ENCODE peak calls at places on chromosomes 7 and 10, in five cellular contexts. B is thoracic aorta, M is SK-N-SH, Y is OCI-LY7, K is tibial nerve. J is an unnamed sample.

GRCh38 chr10:129494740-129495139 is 27.7 kb downstream of the MGMT start:
- DNase-seq in Y (no peak), M (no peak), K (no peak), B (no peak), J (no peak)

GRCh38 chr7:131087756-131088658 is 239.7 kb upstream of the MKLN1 start:
- DNase-seq in K (no peak), Y (no peak), M (no peak), B (no peak), J (no peak)

GRCh38 chr7:28371846-28372245 is 40.5 kb upstream of the CREB5 start:
- DNase-seq in M (no peak), K (no peak), Y (no peak), B (no peak), J (no peak)

GRCh38 chr7:41241641-41242040 is 461.2 kb downstream of the INHBA start:
- DNase-seq in B (no peak), K (no peak), M (no peak), Y (no peak), J (no peak)

GRCh38 chr10:50538473-50539398 is 85.0 kb downstream of the SGMS1 start:
- DNase-seq in Y (no peak), K (no peak), M (no peak), B (no peak), J (peak)

GRCh38 chr10:90775351-90776028 is 82.3 kb downstream of the HTR7 start:
- DNase-seq in M (no peak), K (no peak), B (no peak), Y (no peak), J (peak)

GRCh38 chr7:157932498-157933218 is 595.9 kb downstream of the DNAJB6 start:
- DNase-seq in B (no peak), M (no peak), K (no peak), Y (no peak), J (no peak)

GRCh38 chr7:142890838-142891485 is 5.4 kb upstream of the TRPV6 start:
- DNase-seq in K (no peak), B (no peak), M (no peak), Y (no peak), J (no peak)

GRCh38 chr10:3635697-3636096 is 149.3 kb downstream of the KLF6 start:
- DNase-seq in Y (no peak), M (no peak), K (no peak), B (no peak), J (no peak)

GRCh38 chr7:101378808-101379207 is 16.1 kb downstream of the COL26A1 start:
- DNase-seq in Y (no peak), K (no peak), B (no peak), M (peak), J (no peak)

GRCh38 chr7:132783824-132784223 is 207.6 kb upstream of the PLXNA4 start:
- DNase-seq in B (no peak), K (no peak), Y (no peak), M (no peak), J (no peak)

GRCh38 chr10:25113231-25114035 is 61.4 kb upstream of the GPR158 start:
- DNase-seq in K (peak), Y (peak), M (peak), B (peak), J (peak)

GRCh38 chr10:86744067-86744725 is 12.2 kb upstream of the BMPR1A start:
- DNase-seq in Y (no peak), K (no peak), M (no peak), B (no peak), J (no peak)

GRCh38 chr7:125059861-125060456 is 130.3 kb upstream of the POT1 start:
- DNase-seq in Y (peak), M (peak), B (no peak), K (no peak), J (no peak)
- TF ChIP-seq CTCF in Y (peak), M (peak), B (peak), K (no peak), J (peak)

DNA sequence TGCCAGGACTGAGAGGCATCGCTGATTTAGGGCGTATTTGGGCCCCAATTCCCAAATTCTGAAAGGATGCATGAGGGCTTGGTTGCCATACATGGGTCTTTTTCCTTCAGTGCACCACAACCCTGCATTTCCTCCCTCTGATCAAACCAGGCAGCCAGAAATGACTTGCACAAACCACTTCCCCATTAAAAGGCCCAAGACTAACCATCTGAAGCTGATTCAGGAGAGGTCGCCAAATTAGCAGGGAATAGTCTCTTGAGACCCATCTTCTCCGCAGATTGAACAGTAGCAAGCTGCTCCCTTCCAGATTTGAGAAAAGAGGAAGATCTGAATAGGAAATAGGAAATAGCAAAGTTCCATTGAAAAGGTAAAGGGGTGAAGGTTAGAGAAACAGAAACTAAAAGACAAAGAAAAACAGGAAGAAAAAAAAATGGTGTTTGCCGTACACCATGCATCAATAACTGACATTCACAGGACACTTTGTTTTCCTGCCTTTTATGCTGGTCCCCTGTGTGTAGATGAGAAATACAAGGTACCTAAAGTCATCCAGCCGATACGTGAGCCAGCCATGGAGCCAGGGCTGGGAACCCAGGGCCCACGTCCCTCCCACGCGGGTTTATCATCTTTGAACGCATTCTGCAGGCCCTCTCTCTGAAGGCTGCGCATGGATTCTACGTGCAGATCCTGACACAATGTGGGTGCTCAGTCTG is 268.3 kb upstream of the NPVF start:
- DNase-seq in K (no peak), M (no peak), B (no peak), Y (peak), J (peak)
- H3K4me3 ChIP-seq in K (no peak), M (no peak), B (peak), Y (no peak), J (peak)

GRCh38 chr7:3695602-3696001 is 394.6 kb downstream of the SDK1 start:
- DNase-seq in M (peak), Y (peak), B (no peak), K (no peak), J (no peak)
- TF ChIP-seq CTCF in M (no peak), Y (peak), B (no peak), K (no peak), J (no peak)

GRCh38 chr7:148340881-148341280 is 249.7 kb upstream of the C7orf33 start:
- DNase-seq in Y (no peak), K (no peak), M (no peak), B (no peak), J (no peak)
- H3K4me3 ChIP-seq in Y (no peak), K (no peak), M (no peak), B (no peak), J (no peak)

GRCh38 chr7:44811093-44811492 is 14.6 kb downstream of the PPIA start:
- DNase-seq in B (no peak), Y (no peak), K (no peak), M (no peak), J (no peak)

GRCh38 chr7:44819292-44819691 is 22.8 kb downstream of the PPIA start:
- DNase-seq in M (peak), K (no peak), Y (no peak), B (no peak), J (no peak)

GRCh38 chr7:44811571-44811970 is 15.1 kb downstream of the PPIA start:
- DNase-seq in B (no peak), Y (no peak), K (no peak), M (no peak), J (no peak)

DNA sequence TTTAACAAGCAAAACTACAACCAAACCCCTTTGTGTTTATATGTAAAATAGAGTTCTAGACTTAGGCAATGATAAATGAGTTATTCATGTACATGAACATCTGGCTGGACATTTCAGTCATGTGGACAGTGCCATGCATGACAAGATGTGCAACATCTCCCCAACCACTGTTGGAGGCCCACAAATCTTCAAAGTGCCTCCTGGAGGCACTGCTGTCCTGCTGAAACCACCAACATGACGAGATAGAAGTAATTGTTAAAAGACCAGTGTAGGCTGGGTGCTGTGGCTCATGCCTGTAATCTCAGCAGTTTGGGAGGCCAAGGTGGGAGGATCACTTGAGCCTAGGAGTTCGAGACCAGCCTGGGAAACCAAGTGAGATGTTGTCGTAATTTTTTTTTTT is 18.5 kb downstream of the PPIA start:
- DNase-seq in Y (peak), M (no peak), B (no peak), K (no peak), J (no peak)
- TF ChIP-seq CTCF in Y (peak), M (peak), B (no peak), K (no peak), J (no peak)

GRCh38 chr7:27209933-27210440 is 10.1 kb upstream of the HOXA13 start:
- DNase-seq in B (no peak), K (no peak), Y (no peak), M (no peak), J (no peak)
- H3K4me3 ChIP-seq in B (no peak), K (no peak), Y (no peak), M (peak), J (no peak)

DNA sequence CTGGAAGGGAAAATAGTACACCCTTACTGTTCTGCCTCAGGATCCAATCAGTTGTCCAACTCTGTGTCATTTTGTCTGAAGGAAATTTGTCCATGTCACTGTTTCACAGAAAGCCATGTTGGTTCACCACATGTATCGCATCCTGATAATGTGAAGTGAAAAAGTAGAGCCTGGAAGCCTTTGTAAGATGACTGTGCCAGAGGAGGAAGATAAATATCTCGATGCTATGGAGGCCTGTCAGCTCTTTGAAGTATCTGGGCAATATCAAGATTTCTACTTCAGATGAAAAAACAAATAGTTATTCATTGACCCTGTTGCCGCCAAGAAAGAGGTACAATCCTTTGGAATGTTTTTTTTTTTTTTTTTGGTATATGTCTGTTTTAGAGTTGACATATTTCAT is 270.5 kb downstream of the PHF14 start:
- DNase-seq in B (no peak), Y (no peak), K (no peak), M (peak), J (no peak)
- TF ChIP-seq CTCF in B (no peak), Y (no peak), K (no peak), M (no peak), J (no peak)

DNA sequence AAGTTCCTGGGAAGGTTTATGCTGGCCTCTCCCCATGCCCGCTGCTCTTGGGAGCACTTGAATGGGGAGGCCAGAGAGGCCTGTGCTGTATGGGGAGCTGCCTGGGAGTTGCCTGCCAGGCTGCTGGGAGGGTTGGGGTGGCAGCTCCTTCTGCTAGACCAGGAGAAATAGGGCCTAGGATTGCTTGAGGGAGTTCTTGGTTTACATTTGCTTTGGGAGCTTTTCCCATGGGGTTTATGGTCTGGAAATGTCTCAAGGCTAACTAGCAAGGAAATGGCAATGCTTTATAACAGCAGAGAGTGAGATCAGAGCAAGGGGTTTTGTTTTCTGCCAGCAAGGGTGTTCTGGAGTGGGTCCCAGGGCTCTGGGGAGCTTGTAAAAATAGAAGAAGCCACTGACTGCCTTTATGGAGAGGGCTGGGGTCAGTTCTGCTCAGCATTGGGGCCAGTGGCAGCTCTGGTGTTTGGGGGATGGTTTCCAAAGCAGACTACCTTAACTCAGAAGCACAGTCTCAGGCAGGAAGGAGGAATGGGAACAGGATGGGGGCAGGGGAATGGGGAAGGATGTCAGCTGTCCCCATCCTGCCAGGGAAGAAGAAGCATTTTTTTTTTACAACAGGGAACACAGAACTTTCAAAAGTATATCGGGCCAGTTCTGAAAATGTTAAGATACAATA is 28.6 kb downstream of the TSPAN15 start:
- DNase-seq in M (no peak), Y (no peak), B (no peak), K (no peak), J (no peak)
- H3K4me3 ChIP-seq in M (no peak), Y (no peak), B (no peak), K (no peak), J (no peak)